ENCODE peak calls at places on chromosomes 1 and 21, in six cellular contexts. H is thoracic aorta, W is stomach, L is hepatocyte, I is H9, N is colonic mucosa. J is an unnamed sample.
A peak's percentile ranks its signal among the peaks of the same experiment; 100 is the strongest.

GRCh38 chr1:41626616-41627375 is 142.3 kb upstream of the EDN2 start:
- DNase-seq in W (no peak), N (no peak), I (peak; percentile 17), L (no peak), H (no peak), J (no peak)

GRCh38 chr1:44677201-44677520 is 2.6 kb downstream of the ARMH1 start:
- DNase-seq in L (peak; percentile 41), I (no peak), H (no peak), W (no peak), N (no peak), J (no peak)

GRCh38 chr21:17089121-17089520 is 423.7 kb upstream of the CXADR start:
- DNase-seq in N (no peak), H (no peak), W (no peak), I (no peak), L (peak; percentile 28), J (no peak)

GRCh38 chr21:34850166-34850695 is 181.4 kb downstream of the CLIC6 start:
- DNase-seq in W (no peak), N (no peak), I (no peak), H (no peak), L (no peak), J (no peak)

GRCh38 chr1:164641353-164641730 is 82.4 kb downstream of the PBX1 start:
- DNase-seq in N (no peak), L (no peak), H (no peak), W (no peak), I (no peak), J (peak; percentile 80)

GRCh38 chr1:22457356-22457755 is 5.7 kb downstream of the ZBTB40 start:
- DNase-seq in I (no peak), H (no peak), L (no peak), N (no peak), W (no peak), J (no peak)

GRCh38 chr1:51210055-51210454 is 26.0 kb upstream of the RNF11 start:
- DNase-seq in W (no peak), I (no peak), N (no peak), H (no peak), L (no peak), J (no peak)

GRCh38 chr1:33972676-33973395 is 109.0 kb downstream of the HMGB4 start:
- DNase-seq in W (no peak), L (no peak), I (no peak), N (no peak), H (no peak), J (peak; percentile 55)

GRCh38 chr1:234368320-234369032 is 4.8 kb upstream of the COA6 start:
- DNase-seq in N (no peak), H (no peak), L (no peak), I (no peak), W (no peak), J (no peak)

GRCh38 chr1:233326319-233326994 is 1.1 kb upstream of the MAP3K21 start:
- DNase-seq in H (no peak), I (no peak), W (no peak), L (no peak), N (no peak), J (no peak)

GRCh38 chr1:109107785-109108184 is 6.1 kb upstream of the ELAPOR1 start:
- DNase-seq in N (no peak), W (no peak), L (no peak), H (no peak), I (no peak), J (no peak)

GRCh38 chr21:15004721-15005370 is 60.0 kb downstream of the NRIP1 start:
- DNase-seq in I (no peak), W (no peak), L (no peak), H (no peak), N (no peak), J (no peak)

GRCh38 chr1:159973350-159973940 is 19.4 kb upstream of the SLAMF9 start:
- DNase-seq in L (no peak), H (no peak), N (no peak), I (no peak), W (no peak), J (no peak)

GRCh38 chr1:202187040-202187671 is 6.4 kb upstream of the LGR6 start:
- DNase-seq in L (no peak), H (no peak), W (no peak), N (peak; percentile 85), I (no peak), J (no peak)

GRCh38 chr21:43337901-43338655 is 88.9 kb downstream of the SIK1 start:
- DNase-seq in L (no peak), N (no peak), W (no peak), H (no peak), I (no peak), J (no peak)

GRCh38 chr21:46024983-46025860 is 43.7 kb downstream of the COL6A1 start:
- DNase-seq in L (peak; percentile 49), N (no peak), W (no peak), I (no peak), H (no peak), J (no peak)

GRCh38 chr1:229664133-229664689 is 38.2 kb downstream of the URB2 start:
- DNase-seq in I (no peak), H (no peak), L (peak; percentile 25), N (no peak), W (peak; percentile 52), J (no peak)

GRCh38 chr1:73593379-73593778 is 604.6 kb downstream of the LRRIQ3 start:
- DNase-seq in L (peak; percentile 66), I (no peak), W (peak; percentile 50), H (no peak), N (peak; percentile 71), J (no peak)

GRCh38 chr1:22133247-22133927 is 9.5 kb downstream of the WNT4 start:
- DNase-seq in W (no peak), I (peak; percentile 44), H (no peak), L (no peak), N (no peak), J (no peak)

GRCh38 chr1:1889090-1889750 is 1.7 kb downstream of the GNB1 start:
- DNase-seq in H (no peak), W (no peak), I (no peak), N (no peak), L (no peak), J (no peak)

GRCh38 chr1:61424382-61424781 is 300.6 kb downstream of the TM2D1 start:
- DNase-seq in H (no peak), L (no peak), W (no peak), N (no peak), I (no peak), J (no peak)

GRCh38 chr1:160641323-160642280 is 5.2 kb downstream of the SLAMF1 start:
- DNase-seq in W (no peak), I (no peak), N (no peak), H (no peak), L (no peak), J (no peak)

GRCh38 chr1:187276677-187277076 is 447.9 kb downstream of the PLA2G4A start:
- DNase-seq in N (no peak), L (no peak), H (no peak), W (no peak), I (no peak), J (no peak)

GRCh38 chr1:209504571-209504970 is 78.9 kb upstream of the CAMK1G start:
- DNase-seq in W (no peak), N (no peak), L (no peak), H (no peak), I (no peak), J (no peak)

GRCh38 chr1:227887697-227888403 is 59.9 kb downstream of the WNT9A start:
- DNase-seq in N (peak; percentile 33), L (peak; percentile 67), W (peak; percentile 41), H (no peak), I (peak; percentile 74), J (peak; percentile 46)

DNA sequence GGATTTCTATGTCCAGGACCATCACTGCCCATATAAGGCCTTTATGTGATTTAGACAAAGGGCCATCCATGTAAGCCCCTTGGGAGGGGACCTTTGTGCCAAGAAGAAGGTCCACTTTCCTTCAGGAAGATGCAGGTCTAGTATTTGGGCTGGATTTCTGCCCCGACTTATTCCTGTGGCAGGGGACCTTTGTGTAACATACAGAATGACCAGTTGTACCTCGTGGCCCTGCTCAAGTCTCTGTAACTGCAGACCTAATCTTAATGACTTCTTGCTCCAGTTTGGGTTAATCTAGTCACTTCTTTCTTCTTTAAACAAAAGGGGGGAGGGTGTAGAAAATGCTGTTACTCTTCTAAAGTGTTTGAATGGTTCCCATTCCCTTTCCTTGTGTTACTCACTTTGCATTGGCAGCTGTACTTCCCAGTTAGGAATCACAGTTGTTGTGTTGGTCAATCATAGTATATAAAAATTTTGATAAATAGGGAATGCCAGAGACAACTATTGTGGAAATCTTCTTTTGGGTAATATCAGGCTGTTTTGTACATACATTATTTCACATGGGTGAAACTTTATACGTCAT is 54.2 kb downstream of the MIGA1 start:
- DNase-seq in I (no peak), W (no peak), N (no peak), L (no peak), H (no peak), J (no peak)
- H3K4me1 ChIP-seq in I (no peaks in the 10 kb centered on the region), W (peaks cover 45% of the 10 kb centered on the region), N (peaks cover 9% of the 10 kb centered on the region), L (peaks cover 18% of the 10 kb centered on the region), H (peaks cover 68% of the 10 kb centered on the region), J (peaks cover 60% of the 10 kb centered on the region)

GRCh38 chr1:110383311-110383990 is 7.4 kb downstream of the SLC16A4 start:
- DNase-seq in N (no peak), W (no peak), L (no peak), H (no peak), I (no peak), J (no peak)
- H3K27ac ChIP-seq in N (no peak overlapping the region), W (no peak overlapping the region), L (no peak overlapping the region), H (no peak overlapping the region), I (no peak overlapping the region), J (no peak overlapping the region)

DNA sequence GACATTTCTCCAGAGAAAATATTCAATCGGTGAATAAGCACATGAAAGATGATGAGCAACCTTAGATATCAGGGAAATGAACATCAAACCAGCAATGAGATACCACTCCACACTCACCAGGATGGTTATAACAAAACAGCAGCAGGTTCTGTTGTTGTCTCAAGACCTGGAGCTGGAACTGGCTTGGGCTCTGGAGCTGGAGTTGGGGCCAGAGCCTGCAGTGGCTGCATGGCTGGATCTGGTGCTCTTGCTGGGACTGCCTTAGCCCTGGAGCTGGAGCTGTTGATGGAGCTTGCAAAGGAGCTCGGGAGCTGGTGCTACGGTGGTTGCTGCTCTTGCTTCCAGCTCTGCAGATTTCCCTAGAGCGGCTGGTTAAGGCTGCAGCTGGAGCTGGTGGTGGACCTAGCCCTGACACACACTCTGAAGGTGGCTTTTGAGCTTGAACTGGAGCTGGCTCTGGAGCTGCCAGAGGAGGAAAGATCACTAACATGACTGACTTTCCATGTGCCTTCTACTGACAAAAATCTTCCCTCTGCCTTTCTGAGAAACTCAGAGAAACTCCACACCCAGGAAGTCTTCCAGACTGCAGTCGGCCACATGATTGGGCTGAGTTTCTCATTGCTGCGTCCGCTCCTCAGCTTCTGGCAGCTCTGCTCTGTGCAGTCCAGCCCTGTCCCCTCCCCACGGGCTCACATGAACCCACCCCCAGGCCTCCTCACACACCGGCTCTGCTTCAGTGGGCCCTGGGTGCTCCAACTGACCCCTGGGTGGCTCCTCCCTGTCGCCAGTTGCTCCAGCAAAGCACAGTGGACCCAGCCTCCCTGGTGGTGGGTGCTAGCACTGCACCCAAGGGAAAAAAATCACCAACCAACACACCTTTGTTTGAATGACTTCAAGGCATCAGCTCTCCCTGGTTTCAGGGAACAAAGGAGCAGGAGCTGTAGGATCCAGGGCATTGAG is 139.1 kb upstream of the FMN2 start:
- DNase-seq in H (no peak), N (no peak), L (no peak), I (peak; percentile 70), W (no peak), J (no peak)
- TF ChIP-seq CTCF in H (peak; percentile 29), N (peak; percentile 21), L (peak; percentile 15), I (peak; percentile 65), W (peak; percentile 17), J (peak; percentile 20)

DNA sequence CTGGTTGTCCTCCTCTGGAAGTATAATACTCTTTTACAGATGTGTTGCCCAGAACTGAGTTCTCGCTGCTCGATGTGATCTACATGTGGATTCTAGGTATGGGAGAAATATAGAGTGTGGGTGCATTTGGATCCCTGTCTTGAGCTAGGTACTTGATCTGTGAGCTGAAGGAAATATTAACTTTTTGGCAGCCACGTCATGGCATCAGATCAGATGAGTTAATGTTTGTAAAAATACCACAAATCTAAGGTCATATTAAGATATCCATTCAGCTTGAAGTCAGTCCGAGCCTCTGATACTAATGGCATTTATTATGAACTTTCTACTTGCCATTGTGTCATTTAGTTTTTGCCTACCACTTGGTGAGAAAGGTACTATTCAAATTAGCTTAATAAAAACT is 24.6 kb downstream of the MAPKAPK2 start:
- DNase-seq in L (no peak), N (no peak), H (no peak), I (no peak), W (no peak), J (no peak)
- H3K4me1 ChIP-seq in L (peaks cover 54% of the 10 kb centered on the region), N (peaks cover 26% of the 10 kb centered on the region), H (peaks cover 90% of the 10 kb centered on the region), I (peaks cover 10% of the 10 kb centered on the region), W (peaks cover 98% of the 10 kb centered on the region), J (peaks cover 86% of the 10 kb centered on the region)

J was measured in tibial artery.